ENCODE peak calls at places on chromosome 1, in six cellular contexts. Q is H9, C is H1, B is mesenchymal stem cell, J is neuronal stem cell, T is IMR-90. F is an unnamed sample. For H3K79me1, the result is how much of the 10 kb centered on the place peaks cover.

GRCh38 chr1:100458925-100459814 is 78.8 kb upstream of the GPR88 start:
- DNase-seq in Q (peak), C (no peak), B (peak), J (peak), T (peak), F (peak)

GRCh38 chr1:86487131-86487804 is 18.5 kb downstream of the CLCA1 start:
- DNase-seq in Q (no peak), C (no peak), B (peak), J (no peak), T (peak), F (no peak)

GRCh38 chr1:170032531-170033295 is 41.8 kb downstream of the KIFAP3 start:
- DNase-seq in Q (no peak), C (no peak), B (no peak), J (no peak), T (peak), F (no peak)

GRCh38 chr1:239795289-239795688 is 296.4 kb upstream of the FMN2 start:
- DNase-seq in Q (no peak), C (no peak), B (no peak), J (no peak), T (no peak), F (no peak)

GRCh38 chr1:233406994-233407631 is 79.6 kb downstream of the MAP3K21 start:
- DNase-seq in Q (no peak), C (no peak), B (no peak), J (no peak), T (no peak), F (peak)

GRCh38 chr1:24536391-24536840 is 19.5 kb upstream of the NCMAP start:
- DNase-seq in Q (no peak), C (no peak), B (peak), J (no peak), T (peak), F (no peak)

GRCh38 chr1:66247415-66248208 is 286.3 kb upstream of the SGIP1 start:
- DNase-seq in Q (no peak), C (no peak), B (no peak), J (no peak), T (no peak), F (no peak)

GRCh38 chr1:62237950-62238374 is 43.3 kb downstream of the L1TD1 start:
- DNase-seq in Q (no peak), C (no peak), B (no peak), J (peak), T (no peak), F (peak)

GRCh38 chr1:12166834-12167492 is at the start of gene TNFRSF1B:
- DNase-seq in Q (peak), C (no peak), B (peak), J (peak), T (peak), F (no peak)

GRCh38 chr1:198270421-198270820 is 113.6 kb downstream of the NEK7 start:
- DNase-seq in Q (no peak), C (no peak), B (no peak), J (no peak), T (no peak), F (no peak)

GRCh38 chr1:56469640-56470371 is 109.6 kb downstream of the PLPP3 start:
- DNase-seq in Q (no peak), C (no peak), B (peak), J (no peak), T (peak), F (no peak)

GRCh38 chr1:201307760-201308499 is 24.6 kb downstream of the PKP1 start:
- DNase-seq in Q (no peak), C (no peak), B (no peak), J (no peak), T (no peak), F (peak)

GRCh38 chr1:6544831-6545230 is 9.5 kb downstream of the NOL9 start:
- DNase-seq in Q (no peak), C (no peak), B (peak), J (no peak), T (peak), F (no peak)

GRCh38 chr1:3342960-3343359 is 111.5 kb upstream of the ARHGEF16 start:
- DNase-seq in Q (no peak), C (no peak), B (no peak), J (no peak), T (no peak), F (no peak)

GRCh38 chr1:85611390-85611789 is 30.8 kb downstream of the CCN1 start:
- DNase-seq in Q (no peak), C (no peak), B (peak), J (no peak), T (peak), F (peak)

GRCh38 chr1:23344987-23345472 is 946 bp upstream of the HNRNPR start:
- DNase-seq in Q (no peak), C (no peak), B (no peak), J (no peak), T (no peak), F (no peak)

DNA sequence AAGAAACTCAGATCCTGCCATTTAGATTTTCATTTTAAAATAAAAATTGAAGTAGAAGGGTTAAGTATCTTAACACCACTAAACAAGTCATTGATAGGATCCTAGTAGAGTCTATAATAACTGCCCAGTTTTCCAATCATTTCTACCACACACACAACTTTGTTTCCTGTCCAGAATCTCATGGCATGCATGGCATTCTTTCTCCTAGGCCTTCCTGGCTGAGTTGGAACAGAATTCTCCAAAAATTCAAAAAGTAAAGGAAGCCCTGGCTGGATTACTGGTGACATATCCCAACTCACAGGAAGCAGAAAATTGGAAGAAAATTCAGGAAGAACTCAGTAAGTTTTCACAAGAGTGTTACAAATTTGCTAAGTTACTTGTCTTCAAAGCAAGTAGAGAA is 111.4 kb upstream of the BMP8A start:
- DNase-seq in Q (no peak), C (no peak), B (no peak), J (no peak), T (no peak), F (no peak)
- H2AFZ ChIP-seq in Q (no peak), C (no peak), B (no peak), J (no peak), T (no peak), F (no peak)

DNA sequence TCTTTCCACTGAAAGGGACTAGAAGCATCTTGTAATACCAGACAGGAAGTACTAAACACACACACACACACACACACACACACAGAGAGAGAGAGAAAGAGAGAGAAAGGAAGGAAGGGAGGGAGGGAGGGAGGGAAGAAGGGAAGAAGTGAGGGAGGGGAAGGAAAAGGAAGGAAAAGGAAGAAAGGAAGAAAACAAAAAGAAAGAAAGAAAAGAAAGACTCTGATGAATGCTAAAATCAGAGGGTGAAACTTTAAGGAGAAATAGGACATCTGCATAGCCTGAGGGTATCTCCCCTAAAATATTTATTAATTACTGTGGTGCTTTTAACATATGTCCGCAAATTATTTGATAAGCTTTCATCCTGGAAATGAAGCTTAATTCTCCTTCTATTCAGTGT is 10.6 kb downstream of the TRIT1 start:
- DNase-seq in Q (no peak), C (no peak), B (peak), J (no peak), T (no peak), F (no peak)
- H2AK5ac ChIP-seq in Q (no peak), C (no peak), B (no peak), J (no peak), T (no peak), F (no peak)

GRCh38 chr1:211332839-211333238 is 6.2 kb downstream of the TRAF5 start:
- DNase-seq in Q (no peak), C (no peak), B (peak), J (no peak), T (peak), F (no peak)

GRCh38 chr1:211330282-211330936 is 3.8 kb downstream of the TRAF5 start:
- DNase-seq in Q (peak), C (no peak), B (no peak), J (no peak), T (no peak), F (peak)

GRCh38 chr1:211331011-211331709 is 4.5 kb downstream of the TRAF5 start:
- DNase-seq in Q (no peak), C (no peak), B (no peak), J (no peak), T (peak), F (no peak)

GRCh38 chr1:211333906-211334305 is 7.3 kb downstream of the TRAF5 start:
- DNase-seq in Q (no peak), C (no peak), B (no peak), J (no peak), T (peak), F (no peak)

DNA sequence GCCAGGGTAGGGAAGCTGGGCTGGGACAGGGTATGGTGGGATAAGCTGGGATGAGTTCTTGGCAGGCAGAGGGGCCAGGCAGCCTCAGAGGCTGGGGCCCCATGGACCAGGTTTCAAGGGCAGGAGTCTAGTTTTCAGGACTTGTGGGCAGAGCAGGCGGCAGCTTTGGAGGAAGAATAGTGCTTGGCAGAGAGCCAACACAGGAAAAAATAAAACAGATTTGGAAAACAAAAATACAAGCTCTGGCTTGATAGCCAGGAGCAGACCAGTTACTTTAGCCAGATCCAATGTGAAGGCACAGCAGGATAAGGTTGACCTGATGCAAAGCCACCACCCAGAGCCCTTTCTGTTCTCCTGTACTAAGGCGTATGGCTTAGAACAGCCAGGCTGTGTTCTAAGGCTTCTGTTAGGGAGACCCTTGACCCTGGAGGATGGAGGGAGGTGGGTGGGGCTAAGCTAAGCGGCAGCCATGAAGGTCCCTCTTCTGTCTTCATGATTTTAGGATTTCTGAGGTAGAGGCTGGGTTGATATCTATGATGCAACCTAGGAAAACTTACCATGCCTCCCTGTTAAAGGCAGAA is 5.5 kb downstream of the TRAF5 start:
- DNase-seq in Q (peak), C (no peak), B (no peak), J (no peak), T (no peak), F (no peak)
- H3K79me1 ChIP-seq in Q (under half), C (under half), B (under half), J (under half), T (under half), F (under half)

GRCh38 chr1:210313046-210313445 is 15.7 kb upstream of the HHAT start:
- DNase-seq in Q (no peak), C (no peak), B (no peak), J (no peak), T (no peak), F (no peak)
- H2AFZ ChIP-seq in Q (no peak), C (no peak), B (no peak), J (no peak), T (no peak), F (no peak)

DNA sequence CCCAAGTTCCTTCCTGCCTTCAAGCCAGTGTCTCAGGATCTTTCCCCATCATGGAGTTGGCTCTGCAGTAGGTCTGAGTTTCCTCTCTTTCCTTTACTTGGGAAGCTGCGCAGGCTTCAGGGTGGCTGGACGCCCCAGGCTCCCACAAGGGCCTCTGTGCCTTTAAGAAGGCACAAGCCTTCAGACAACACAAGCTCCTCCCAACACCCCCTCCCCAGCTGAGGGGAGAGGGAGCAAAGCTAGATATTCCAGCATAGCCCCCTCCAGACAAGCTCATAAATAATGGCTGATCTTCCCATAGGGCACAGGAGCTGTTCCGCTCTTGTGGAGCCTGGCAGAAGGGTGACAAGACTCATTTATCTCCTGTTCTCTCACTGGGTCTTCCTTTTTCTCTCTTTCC is 27.9 kb upstream of the ATP2B4 start:
- DNase-seq in Q (no peak), C (no peak), B (no peak), J (no peak), T (no peak), F (no peak)
- H2AK5ac ChIP-seq in Q (no peak), C (no peak), B (no peak), J (no peak), T (no peak), F (peak)

DNA sequence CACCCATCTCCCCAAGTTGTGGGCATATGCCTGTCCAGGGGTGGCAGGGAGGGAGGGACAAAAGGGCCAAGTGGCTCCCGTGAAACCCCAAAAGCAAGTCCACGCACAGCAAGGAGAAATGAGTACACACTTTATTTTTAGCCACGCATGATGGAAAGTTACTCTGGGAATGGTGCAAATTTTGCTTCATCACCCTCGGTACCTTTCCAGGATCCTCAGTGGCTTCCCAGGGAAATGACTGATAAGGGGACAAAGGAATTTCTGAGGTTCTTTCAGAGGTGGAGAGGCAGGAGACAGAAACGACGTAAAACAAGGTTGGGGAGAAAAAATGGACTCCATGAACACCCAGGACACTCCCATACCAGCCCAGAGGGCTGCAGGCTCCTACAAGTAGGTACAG is 65.8 kb downstream of the SSBP3 start:
- DNase-seq in Q (no peak), C (no peak), B (no peak), J (no peak), T (no peak), F (no peak)
- H3K79me1 ChIP-seq in Q (under half), C (under half), B (under half), J (under half), T (under half), F (under half)

F was measured in trophoblast cell.